ENCODE peak calls at places on chromosomes 12 and 14, in five cellular contexts. One of them, this sample, is unnamed.

GRCh38 chr14:55398679-55399078 is 13.0 kb downstream of the ATG14 start:
- DNase-seq in breast epithelium: no peak
- DNase-seq in stomach: no peak
- DNase-seq in cerebellar nuclear complex: no peak
- DNase-seq in glutamatergic neuron: no peak
- DNase-seq in this sample: no peak

GRCh38 chr14:24188251-24189058 is at the start of gene IPO4:
- DNase-seq in glutamatergic neuron: peak
- DNase-seq in stomach: peak
- DNase-seq in breast epithelium: peak
- DNase-seq in cerebellar nuclear complex: peak
- DNase-seq in this sample: peak

GRCh38 chr12:106584104-106585064 is 1.6 kb downstream of the RFX4 start:
- DNase-seq in breast epithelium: no peak
- DNase-seq in cerebellar nuclear complex: no peak
- DNase-seq in stomach: no peak
- DNase-seq in glutamatergic neuron: peak
- DNase-seq in this sample: no peak

GRCh38 chr12:125330645-125331341 is 265.6 kb downstream of the AACS start:
- DNase-seq in cerebellar nuclear complex: no peak
- DNase-seq in glutamatergic neuron: peak
- DNase-seq in stomach: peak
- DNase-seq in breast epithelium: peak
- DNase-seq in this sample: no peak

GRCh38 chr14:102683399-102684275 is 91.2 kb downstream of the RCOR1 start:
- DNase-seq in breast epithelium: no peak
- DNase-seq in stomach: peak
- DNase-seq in glutamatergic neuron: peak
- DNase-seq in cerebellar nuclear complex: no peak
- DNase-seq in this sample: no peak

GRCh38 chr14:86430807-86431206 is 900.9 kb downstream of the FLRT2 start:
- DNase-seq in stomach: no peak
- DNase-seq in cerebellar nuclear complex: no peak
- DNase-seq in breast epithelium: no peak
- DNase-seq in glutamatergic neuron: no peak
- DNase-seq in this sample: no peak

GRCh38 chr12:25864287-25864686 is 94.2 kb upstream of the RASSF8 start:
- DNase-seq in breast epithelium: no peak
- DNase-seq in glutamatergic neuron: no peak
- DNase-seq in cerebellar nuclear complex: no peak
- DNase-seq in stomach: no peak
- DNase-seq in this sample: no peak

GRCh38 chr14:101761881-101762529 is 496 bp downstream of the PPP2R5C start:
- DNase-seq in stomach: peak
- DNase-seq in glutamatergic neuron: peak
- DNase-seq in cerebellar nuclear complex: no peak
- DNase-seq in breast epithelium: peak
- DNase-seq in this sample: peak

GRCh38 chr12:120350576-120351350 is 18.2 kb downstream of the MSI1 start:
- DNase-seq in breast epithelium: no peak
- DNase-seq in glutamatergic neuron: no peak
- DNase-seq in stomach: peak
- DNase-seq in cerebellar nuclear complex: peak
- DNase-seq in this sample: no peak

GRCh38 chr12:642633-643477 is 20.4 kb downstream of the NINJ2 start:
- DNase-seq in stomach: peak
- DNase-seq in cerebellar nuclear complex: no peak
- DNase-seq in breast epithelium: peak
- DNase-seq in glutamatergic neuron: peak
- DNase-seq in this sample: peak

GRCh38 chr12:2300168-2300567 is 247.4 kb downstream of the CACNA1C start:
- DNase-seq in breast epithelium: no peak
- DNase-seq in stomach: no peak
- DNase-seq in glutamatergic neuron: no peak
- DNase-seq in cerebellar nuclear complex: no peak
- DNase-seq in this sample: no peak

GRCh38 chr14:51094282-51094821 is 553 bp downstream of the TRIM9 start:
- DNase-seq in stomach: no peak
- DNase-seq in breast epithelium: no peak
- DNase-seq in glutamatergic neuron: peak
- DNase-seq in cerebellar nuclear complex: no peak
- DNase-seq in this sample: peak